ENCODE peak calls at places on chromosome 21, in four cellular contexts. N is mesendoderm, Q is IMR-90, X is H1. B is an unnamed sample.

GRCh38 chr21:15134711-15135110 is 69.9 kb upstream of the NRIP1 start:
- DNase-seq in N (no peak), Q (no peak), X (no peak), B (no peak)

GRCh38 chr21:21668198-21668597 is 670.0 kb downstream of the NCAM2 start:
- DNase-seq in N (no peak), Q (no peak), X (no peak), B (no peak)

GRCh38 chr21:29347274-29347681 is 48.6 kb downstream of the BACH1 start:
- DNase-seq in N (no peak), Q (peak), X (no peak), B (no peak)

GRCh38 chr21:42443876-42444744 is 40.4 kb downstream of the UBASH3A start:
- DNase-seq in N (no peak), Q (no peak), X (no peak), B (no peak)

GRCh38 chr21:42465008-42465878 is 30.8 kb downstream of the RSPH1 start:
- DNase-seq in N (peak), Q (no peak), X (no peak), B (no peak)

GRCh38 chr21:33362044-33362555 is 37.3 kb downstream of the IFNAR1 start:
- DNase-seq in N (peak), Q (no peak), X (peak), B (no peak)

GRCh38 chr21:42698730-42699129 is 45.3 kb downstream of the PDE9A start:
- DNase-seq in N (no peak), Q (no peak), X (no peak), B (no peak)

GRCh38 chr21:42687796-42688195 is 34.4 kb downstream of the PDE9A start:
- DNase-seq in N (no peak), Q (no peak), X (no peak), B (no peak)

GRCh38 chr21:33799378-33800090 is 116.1 kb downstream of the ATP5PO start:
- DNase-seq in N (no peak), Q (no peak), X (no peak), B (peak)

GRCh38 chr21:38121888-38122705 is 134.7 kb upstream of the KCNJ15 start:
- DNase-seq in N (no peak), Q (no peak), X (no peak), B (no peak)

GRCh38 chr21:31298618-31299269 is 45.3 kb downstream of the TIAM1 start:
- DNase-seq in N (no peak), Q (no peak), X (no peak), B (no peak)

GRCh38 chr21:43864806-43865470 is at the start of gene AGPAT3:
- DNase-seq in N (no peak), Q (no peak), X (no peak), B (no peak)

GRCh38 chr21:28516996-28517592 is 475.6 kb downstream of the LTN1 start:
- DNase-seq in N (peak), Q (no peak), X (peak), B (peak)

GRCh38 chr21:29299046-29299905 is 554 bp downstream of the BACH1 start:
- DNase-seq in N (peak), Q (peak), X (no peak), B (peak)

GRCh38 chr21:43193651-43194302 is 25.0 kb downstream of the CRYAA start:
- DNase-seq in N (no peak), Q (peak), X (no peak), B (no peak)

GRCh38 chr21:39867198-39867650 is at the start of gene PCP4:
- DNase-seq in N (peak), Q (no peak), X (peak), B (peak)

DNA sequence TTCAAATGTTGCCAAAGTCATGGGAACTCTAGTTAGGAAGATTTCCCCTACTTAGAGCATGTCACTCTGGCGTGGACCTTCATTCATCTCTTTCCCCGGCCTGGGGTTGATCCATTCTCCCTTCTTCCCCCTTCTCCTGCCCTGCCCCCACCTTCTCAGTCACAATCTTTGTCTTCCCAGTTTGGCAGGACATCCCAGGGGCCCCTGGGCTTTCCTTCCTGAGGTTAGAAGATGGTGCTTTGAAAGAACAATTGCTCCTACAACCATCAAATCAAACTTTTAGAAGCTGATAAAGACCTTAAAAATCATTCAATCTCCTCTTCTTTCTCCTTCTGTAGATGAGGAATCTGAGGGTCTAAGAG is 177.4 kb downstream of the CLIC6 start:
- DNase-seq in N (no peak), Q (no peak), X (no peak), B (no peak)
- H3K4me3 ChIP-seq in N (no peak), Q (no peak), X (no peak), B (no peak)

DNA sequence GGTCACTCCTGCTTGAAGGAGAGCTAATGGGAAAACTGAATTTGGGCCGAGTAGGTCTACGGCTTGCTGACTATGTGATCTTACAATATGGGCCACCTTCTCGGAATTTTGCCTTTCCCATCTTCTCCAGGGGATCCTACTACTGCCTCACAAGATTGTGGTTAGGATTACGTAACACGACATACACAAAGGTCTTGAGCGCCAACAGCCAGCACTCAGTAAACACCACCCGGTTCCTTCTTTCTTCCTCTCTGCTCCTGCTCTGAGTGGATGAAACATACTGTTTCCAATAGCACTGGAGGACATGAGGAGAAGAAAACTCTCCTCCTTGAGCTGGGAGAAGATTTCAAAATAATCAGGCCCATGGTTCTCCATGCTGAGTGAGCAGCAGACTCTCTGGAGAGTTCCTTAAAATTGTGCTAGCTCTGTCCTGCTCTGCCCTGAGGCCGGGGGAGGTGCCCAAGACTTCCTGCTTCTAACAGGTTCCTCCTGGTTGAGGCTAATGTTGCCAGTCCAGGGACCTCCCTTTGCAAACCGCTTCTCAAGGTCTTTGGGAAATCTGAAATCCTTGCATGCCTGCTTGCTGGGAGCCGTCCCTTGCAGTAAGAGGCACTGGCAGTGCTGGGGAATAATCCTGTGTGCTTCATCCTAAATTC is 29.5 kb upstream of the MX1 start:
- DNase-seq in N (peak), Q (no peak), X (no peak), B (no peak)
- H3K4me2 ChIP-seq in N (no peak), Q (no peak), X (no peak), B (no peak)

GRCh38 chr21:26748066-26748465 is 97.1 kb downstream of the ADAMTS1 start:
- DNase-seq in N (no peak), Q (no peak), X (no peak), B (no peak)
- H2BK5ac ChIP-seq in N (no peak), Q (no peak), X (no peak), B (no peak)

GRCh38 chr21:16195896-16196443 is 466.2 kb downstream of the USP25 start:
- DNase-seq in N (no peak), Q (no peak), X (no peak), B (no peak)

GRCh38 chr21:16195476-16195875 is 465.7 kb downstream of the USP25 start:
- DNase-seq in N (no peak), Q (peak), X (no peak), B (no peak)

GRCh38 chr21:16196521-16197208 is 466.9 kb downstream of the USP25 start:
- DNase-seq in N (no peak), Q (no peak), X (no peak), B (no peak)

GRCh38 chr21:16193758-16194606 is 464.2 kb downstream of the USP25 start:
- DNase-seq in N (peak), Q (peak), X (no peak), B (peak)

GRCh38 chr21:16194851-16195251 is 465.1 kb downstream of the USP25 start:
- DNase-seq in N (no peak), Q (peak), X (no peak), B (no peak)
- H3K4me3 ChIP-seq in N (no peak), Q (peak), X (no peak), B (no peak)

GRCh38 chr21:19993186-19993711 is 1005.0 kb upstream of the NCAM2 start:
- DNase-seq in N (no peak), Q (no peak), X (no peak), B (no peak)
- H3K4me2 ChIP-seq in N (no peak), Q (no peak), X (no peak), B (no peak)

DNA sequence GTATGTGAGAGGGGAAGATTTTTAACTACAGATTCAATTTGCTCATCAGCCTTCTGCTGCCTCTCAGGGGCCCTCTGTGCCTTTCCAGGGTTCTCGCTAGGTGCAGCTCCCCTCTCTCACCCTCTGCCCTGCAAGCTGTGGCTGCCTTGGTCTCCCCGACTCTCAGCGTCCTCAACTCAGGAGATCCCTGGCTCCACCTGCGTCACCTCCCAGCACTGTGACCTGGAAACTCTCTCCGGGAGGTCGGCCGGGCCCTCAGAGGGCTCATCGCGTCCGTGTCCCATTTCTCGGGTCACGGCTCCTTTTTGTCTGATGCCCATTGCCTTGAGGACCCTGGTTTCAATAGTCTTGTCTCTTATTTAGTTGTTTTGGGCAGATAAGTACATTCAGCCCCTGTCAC is 63.5 kb upstream of the ADARB1 start:
- DNase-seq in N (no peak), Q (no peak), X (no peak), B (no peak)
- H2BK5ac ChIP-seq in N (peak), Q (peak), X (no peak), B (no peak)

DNA sequence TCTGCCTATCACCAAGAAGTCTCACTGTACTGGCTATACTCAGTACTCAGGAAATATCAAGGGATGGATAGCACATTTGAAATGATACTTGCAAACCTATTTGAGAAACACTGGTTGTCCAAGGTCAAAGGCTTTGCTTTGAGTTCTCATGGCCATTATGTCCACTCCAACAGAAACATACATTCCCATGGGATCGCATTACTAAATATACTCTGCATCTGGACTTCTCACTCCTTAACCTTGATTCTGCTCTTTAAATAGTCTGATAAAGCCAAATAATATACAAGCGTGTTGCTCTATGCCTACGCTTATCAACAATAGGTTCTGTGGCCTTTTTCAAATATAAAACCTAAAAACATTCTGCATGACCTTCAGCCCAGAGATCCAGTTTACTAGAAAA is 1054.8 kb downstream of the MRPL39 start:
- DNase-seq in N (no peak), Q (no peak), X (no peak), B (no peak)
- H3K4me3 ChIP-seq in N (no peak), Q (no peak), X (no peak), B (no peak)